ENCODE peak calls at places on chromosomes 1 and 21, in ten cellular contexts. One of them, this sample, is unnamed.

GRCh38 chr1:169924063-169924462 is 30.4 kb upstream of the SCYL3 start:
- DNase-seq in HuH-7.5: no peak
- DNase-seq in endothelial cell: no peak
- DNase-seq in stimulated activated CD4-positive, alpha-beta T cell treated with anti-CD3 and anti-CD28 coated beads, TNF-alpha, amount 100 ng/mL, for 1 hour: no peak
- DNase-seq in effector CD4-positive, alpha-beta T cell: no peak
- DNase-seq in stimulated activated CD8-positive, alpha-beta memory T cell treated with anti-CD3 and anti-CD28 coated beads, Interleukin-4, amount 100 ng/mL, for 24 hours: no peak
- DNase-seq in AG08395: no peak
- DNase-seq in NAMALWA: no peak
- DNase-seq in neural crest cell: no peak
- DNase-seq in activated CD4-positive, alpha-beta T cell treated with anti-CD3 and anti-CD28 coated beads, Interleukin-2, amount 50 U/mL, for 1 hour: no peak
- DNase-seq in this sample: no peak

GRCh38 chr1:207024202-207025143 is 8.1 kb downstream of the C1orf116 start:
- DNase-seq in HuH-7.5: no peak
- DNase-seq in endothelial cell: no peak
- DNase-seq in stimulated activated CD4-positive, alpha-beta T cell treated with anti-CD3 and anti-CD28 coated beads, TNF-alpha, amount 100 ng/mL, for 1 hour: no peak
- DNase-seq in effector CD4-positive, alpha-beta T cell: no peak
- DNase-seq in stimulated activated CD8-positive, alpha-beta memory T cell treated with anti-CD3 and anti-CD28 coated beads, Interleukin-4, amount 100 ng/mL, for 24 hours: no peak
- DNase-seq in AG08395: no peak
- DNase-seq in NAMALWA: no peak
- DNase-seq in neural crest cell: no peak
- DNase-seq in activated CD4-positive, alpha-beta T cell treated with anti-CD3 and anti-CD28 coated beads, Interleukin-2, amount 50 U/mL, for 1 hour: no peak
- DNase-seq in this sample: no peak

GRCh38 chr1:151372411-151372934 is at the start of gene SELENBP1:
- DNase-seq in HuH-7.5: peak; percentile 70
- DNase-seq in endothelial cell: peak; percentile 37
- DNase-seq in stimulated activated CD4-positive, alpha-beta T cell treated with anti-CD3 and anti-CD28 coated beads, TNF-alpha, amount 100 ng/mL, for 1 hour: no peak
- DNase-seq in effector CD4-positive, alpha-beta T cell: no peak
- DNase-seq in stimulated activated CD8-positive, alpha-beta memory T cell treated with anti-CD3 and anti-CD28 coated beads, Interleukin-4, amount 100 ng/mL, for 24 hours: no peak
- DNase-seq in AG08395: peak; percentile 80
- DNase-seq in NAMALWA: no peak
- DNase-seq in neural crest cell: peak; percentile 54
- DNase-seq in activated CD4-positive, alpha-beta T cell treated with anti-CD3 and anti-CD28 coated beads, Interleukin-2, amount 50 U/mL, for 1 hour: no peak
- DNase-seq in this sample: peak; percentile 70

GRCh38 chr1:185170291-185170848 is 13.4 kb downstream of the SWT1 start:
- DNase-seq in HuH-7.5: peak; percentile 34
- DNase-seq in endothelial cell: peak; percentile 49
- DNase-seq in stimulated activated CD4-positive, alpha-beta T cell treated with anti-CD3 and anti-CD28 coated beads, TNF-alpha, amount 100 ng/mL, for 1 hour: peak; percentile 1
- DNase-seq in effector CD4-positive, alpha-beta T cell: peak; percentile 15
- DNase-seq in stimulated activated CD8-positive, alpha-beta memory T cell treated with anti-CD3 and anti-CD28 coated beads, Interleukin-4, amount 100 ng/mL, for 24 hours: no peak
- DNase-seq in AG08395: peak; percentile 65
- DNase-seq in NAMALWA: peak; percentile 91
- DNase-seq in neural crest cell: peak; percentile 43
- DNase-seq in activated CD4-positive, alpha-beta T cell treated with anti-CD3 and anti-CD28 coated beads, Interleukin-2, amount 50 U/mL, for 1 hour: peak; percentile 15
- DNase-seq in this sample: peak; percentile 21

GRCh38 chr1:59596432-59596831 is 218.3 kb upstream of the HOOK1 start:
- DNase-seq in HuH-7.5: no peak
- DNase-seq in endothelial cell: no peak
- DNase-seq in stimulated activated CD4-positive, alpha-beta T cell treated with anti-CD3 and anti-CD28 coated beads, TNF-alpha, amount 100 ng/mL, for 1 hour: no peak
- DNase-seq in effector CD4-positive, alpha-beta T cell: no peak
- DNase-seq in stimulated activated CD8-positive, alpha-beta memory T cell treated with anti-CD3 and anti-CD28 coated beads, Interleukin-4, amount 100 ng/mL, for 24 hours: no peak
- DNase-seq in AG08395: peak; percentile 56
- DNase-seq in NAMALWA: no peak
- DNase-seq in neural crest cell: no peak
- DNase-seq in activated CD4-positive, alpha-beta T cell treated with anti-CD3 and anti-CD28 coated beads, Interleukin-2, amount 50 U/mL, for 1 hour: no peak
- DNase-seq in this sample: no peak

GRCh38 chr1:43137445-43138052 is 34.5 kb downstream of the EBNA1BP2 start:
- DNase-seq in HuH-7.5: no peak
- DNase-seq in endothelial cell: no peak
- DNase-seq in stimulated activated CD4-positive, alpha-beta T cell treated with anti-CD3 and anti-CD28 coated beads, TNF-alpha, amount 100 ng/mL, for 1 hour: no peak
- DNase-seq in effector CD4-positive, alpha-beta T cell: no peak
- DNase-seq in stimulated activated CD8-positive, alpha-beta memory T cell treated with anti-CD3 and anti-CD28 coated beads, Interleukin-4, amount 100 ng/mL, for 24 hours: no peak
- DNase-seq in AG08395: no peak
- DNase-seq in NAMALWA: no peak
- DNase-seq in neural crest cell: no peak
- DNase-seq in activated CD4-positive, alpha-beta T cell treated with anti-CD3 and anti-CD28 coated beads, Interleukin-2, amount 50 U/mL, for 1 hour: no peak
- DNase-seq in this sample: no peak

GRCh38 chr1:153679337-153680119 is 1.0 kb downstream of the NPR1 start:
- DNase-seq in HuH-7.5: no peak
- DNase-seq in endothelial cell: peak; percentile 43
- DNase-seq in stimulated activated CD4-positive, alpha-beta T cell treated with anti-CD3 and anti-CD28 coated beads, TNF-alpha, amount 100 ng/mL, for 1 hour: no peak
- DNase-seq in effector CD4-positive, alpha-beta T cell: no peak
- DNase-seq in stimulated activated CD8-positive, alpha-beta memory T cell treated with anti-CD3 and anti-CD28 coated beads, Interleukin-4, amount 100 ng/mL, for 24 hours: no peak
- DNase-seq in AG08395: no peak
- DNase-seq in NAMALWA: no peak
- DNase-seq in neural crest cell: peak; percentile 23
- DNase-seq in activated CD4-positive, alpha-beta T cell treated with anti-CD3 and anti-CD28 coated beads, Interleukin-2, amount 50 U/mL, for 1 hour: peak; percentile 20
- DNase-seq in this sample: no peak

GRCh38 chr21:34615487-34615814 is 538 bp upstream of the RCAN1 start:
- DNase-seq in HuH-7.5: no peak
- DNase-seq in endothelial cell: no peak
- DNase-seq in stimulated activated CD4-positive, alpha-beta T cell treated with anti-CD3 and anti-CD28 coated beads, TNF-alpha, amount 100 ng/mL, for 1 hour: no peak
- DNase-seq in effector CD4-positive, alpha-beta T cell: no peak
- DNase-seq in stimulated activated CD8-positive, alpha-beta memory T cell treated with anti-CD3 and anti-CD28 coated beads, Interleukin-4, amount 100 ng/mL, for 24 hours: no peak
- DNase-seq in AG08395: no peak
- DNase-seq in NAMALWA: no peak
- DNase-seq in neural crest cell: no peak
- DNase-seq in activated CD4-positive, alpha-beta T cell treated with anti-CD3 and anti-CD28 coated beads, Interleukin-2, amount 50 U/mL, for 1 hour: no peak
- DNase-seq in this sample: no peak

GRCh38 chr1:244757091-244757939 is 78.1 kb upstream of the COX20 start:
- DNase-seq in HuH-7.5: no peak
- DNase-seq in endothelial cell: no peak
- DNase-seq in stimulated activated CD4-positive, alpha-beta T cell treated with anti-CD3 and anti-CD28 coated beads, TNF-alpha, amount 100 ng/mL, for 1 hour: no peak
- DNase-seq in effector CD4-positive, alpha-beta T cell: no peak
- DNase-seq in stimulated activated CD8-positive, alpha-beta memory T cell treated with anti-CD3 and anti-CD28 coated beads, Interleukin-4, amount 100 ng/mL, for 24 hours: no peak
- DNase-seq in AG08395: peak; percentile 54
- DNase-seq in NAMALWA: no peak
- DNase-seq in neural crest cell: no peak
- DNase-seq in activated CD4-positive, alpha-beta T cell treated with anti-CD3 and anti-CD28 coated beads, Interleukin-2, amount 50 U/mL, for 1 hour: no peak
- DNase-seq in this sample: no peak

GRCh38 chr1:63779338-63779819 is 5.6 kb downstream of the ROR1 start:
- DNase-seq in HuH-7.5: no peak
- DNase-seq in endothelial cell: no peak
- DNase-seq in stimulated activated CD4-positive, alpha-beta T cell treated with anti-CD3 and anti-CD28 coated beads, TNF-alpha, amount 100 ng/mL, for 1 hour: no peak
- DNase-seq in effector CD4-positive, alpha-beta T cell: no peak
- DNase-seq in stimulated activated CD8-positive, alpha-beta memory T cell treated with anti-CD3 and anti-CD28 coated beads, Interleukin-4, amount 100 ng/mL, for 24 hours: no peak
- DNase-seq in AG08395: peak; percentile 15
- DNase-seq in NAMALWA: no peak
- DNase-seq in neural crest cell: no peak
- DNase-seq in activated CD4-positive, alpha-beta T cell treated with anti-CD3 and anti-CD28 coated beads, Interleukin-2, amount 50 U/mL, for 1 hour: no peak
- DNase-seq in this sample: no peak

GRCh38 chr1:167999930-168000329 is 63.1 kb upstream of the MPC2 start:
- DNase-seq in HuH-7.5: no peak
- DNase-seq in endothelial cell: no peak
- DNase-seq in stimulated activated CD4-positive, alpha-beta T cell treated with anti-CD3 and anti-CD28 coated beads, TNF-alpha, amount 100 ng/mL, for 1 hour: no peak
- DNase-seq in effector CD4-positive, alpha-beta T cell: no peak
- DNase-seq in stimulated activated CD8-positive, alpha-beta memory T cell treated with anti-CD3 and anti-CD28 coated beads, Interleukin-4, amount 100 ng/mL, for 24 hours: no peak
- DNase-seq in AG08395: no peak
- DNase-seq in NAMALWA: no peak
- DNase-seq in neural crest cell: no peak
- DNase-seq in activated CD4-positive, alpha-beta T cell treated with anti-CD3 and anti-CD28 coated beads, Interleukin-2, amount 50 U/mL, for 1 hour: no peak
- DNase-seq in this sample: no peak

GRCh38 chr21:42062543-42063022 is 8.5 kb upstream of the UMODL1 start:
- DNase-seq in HuH-7.5: no peak
- DNase-seq in endothelial cell: no peak
- DNase-seq in stimulated activated CD4-positive, alpha-beta T cell treated with anti-CD3 and anti-CD28 coated beads, TNF-alpha, amount 100 ng/mL, for 1 hour: peak; percentile 80
- DNase-seq in effector CD4-positive, alpha-beta T cell: peak; percentile 90
- DNase-seq in stimulated activated CD8-positive, alpha-beta memory T cell treated with anti-CD3 and anti-CD28 coated beads, Interleukin-4, amount 100 ng/mL, for 24 hours: peak; percentile 50
- DNase-seq in AG08395: no peak
- DNase-seq in NAMALWA: peak; percentile 95
- DNase-seq in neural crest cell: no peak
- DNase-seq in activated CD4-positive, alpha-beta T cell treated with anti-CD3 and anti-CD28 coated beads, Interleukin-2, amount 50 U/mL, for 1 hour: peak; percentile 89
- DNase-seq in this sample: no peak

GRCh38 chr1:228190182-228190581 is 17.7 kb upstream of the OBSCN start:
- DNase-seq in HuH-7.5: no peak
- DNase-seq in endothelial cell: no peak
- DNase-seq in stimulated activated CD4-positive, alpha-beta T cell treated with anti-CD3 and anti-CD28 coated beads, TNF-alpha, amount 100 ng/mL, for 1 hour: no peak
- DNase-seq in effector CD4-positive, alpha-beta T cell: no peak
- DNase-seq in stimulated activated CD8-positive, alpha-beta memory T cell treated with anti-CD3 and anti-CD28 coated beads, Interleukin-4, amount 100 ng/mL, for 24 hours: no peak
- DNase-seq in AG08395: no peak
- DNase-seq in NAMALWA: no peak
- DNase-seq in neural crest cell: no peak
- DNase-seq in activated CD4-positive, alpha-beta T cell treated with anti-CD3 and anti-CD28 coated beads, Interleukin-2, amount 50 U/mL, for 1 hour: no peak
- DNase-seq in this sample: peak; percentile 34

GRCh38 chr1:224720216-224720615 is 104.1 kb downstream of the CNIH3 start:
- DNase-seq in HuH-7.5: no peak
- DNase-seq in endothelial cell: no peak
- DNase-seq in stimulated activated CD4-positive, alpha-beta T cell treated with anti-CD3 and anti-CD28 coated beads, TNF-alpha, amount 100 ng/mL, for 1 hour: no peak
- DNase-seq in effector CD4-positive, alpha-beta T cell: no peak
- DNase-seq in stimulated activated CD8-positive, alpha-beta memory T cell treated with anti-CD3 and anti-CD28 coated beads, Interleukin-4, amount 100 ng/mL, for 24 hours: no peak
- DNase-seq in AG08395: no peak
- DNase-seq in NAMALWA: no peak
- DNase-seq in neural crest cell: no peak
- DNase-seq in activated CD4-positive, alpha-beta T cell treated with anti-CD3 and anti-CD28 coated beads, Interleukin-2, amount 50 U/mL, for 1 hour: no peak
- DNase-seq in this sample: no peak

GRCh38 chr1:19412654-19413053 is 72.7 kb downstream of the CAPZB start:
- DNase-seq in HuH-7.5: no peak
- DNase-seq in endothelial cell: no peak
- DNase-seq in stimulated activated CD4-positive, alpha-beta T cell treated with anti-CD3 and anti-CD28 coated beads, TNF-alpha, amount 100 ng/mL, for 1 hour: no peak
- DNase-seq in effector CD4-positive, alpha-beta T cell: no peak
- DNase-seq in stimulated activated CD8-positive, alpha-beta memory T cell treated with anti-CD3 and anti-CD28 coated beads, Interleukin-4, amount 100 ng/mL, for 24 hours: no peak
- DNase-seq in AG08395: no peak
- DNase-seq in NAMALWA: no peak
- DNase-seq in neural crest cell: no peak
- DNase-seq in activated CD4-positive, alpha-beta T cell treated with anti-CD3 and anti-CD28 coated beads, Interleukin-2, amount 50 U/mL, for 1 hour: no peak
- DNase-seq in this sample: no peak

GRCh38 chr1:209155556-209155955 is 428.0 kb upstream of the CAMK1G start:
- DNase-seq in HuH-7.5: no peak
- DNase-seq in endothelial cell: no peak
- DNase-seq in stimulated activated CD4-positive, alpha-beta T cell treated with anti-CD3 and anti-CD28 coated beads, TNF-alpha, amount 100 ng/mL, for 1 hour: no peak
- DNase-seq in effector CD4-positive, alpha-beta T cell: no peak
- DNase-seq in stimulated activated CD8-positive, alpha-beta memory T cell treated with anti-CD3 and anti-CD28 coated beads, Interleukin-4, amount 100 ng/mL, for 24 hours: no peak
- DNase-seq in AG08395: no peak
- DNase-seq in NAMALWA: no peak
- DNase-seq in neural crest cell: no peak
- DNase-seq in activated CD4-positive, alpha-beta T cell treated with anti-CD3 and anti-CD28 coated beads, Interleukin-2, amount 50 U/mL, for 1 hour: no peak
- DNase-seq in this sample: no peak

GRCh38 chr1:15022069-15022468 is 131.5 kb upstream of the TMEM51 start:
- DNase-seq in HuH-7.5: no peak
- DNase-seq in endothelial cell: no peak
- DNase-seq in stimulated activated CD4-positive, alpha-beta T cell treated with anti-CD3 and anti-CD28 coated beads, TNF-alpha, amount 100 ng/mL, for 1 hour: no peak
- DNase-seq in effector CD4-positive, alpha-beta T cell: no peak
- DNase-seq in stimulated activated CD8-positive, alpha-beta memory T cell treated with anti-CD3 and anti-CD28 coated beads, Interleukin-4, amount 100 ng/mL, for 24 hours: no peak
- DNase-seq in AG08395: no peak
- DNase-seq in NAMALWA: no peak
- DNase-seq in neural crest cell: no peak
- DNase-seq in activated CD4-positive, alpha-beta T cell treated with anti-CD3 and anti-CD28 coated beads, Interleukin-2, amount 50 U/mL, for 1 hour: no peak
- DNase-seq in this sample: no peak

GRCh38 chr1:1212780-1213152 is 1.2 kb downstream of the TNFRSF4 start:
- DNase-seq in HuH-7.5: no peak
- DNase-seq in endothelial cell: no peak
- DNase-seq in stimulated activated CD4-positive, alpha-beta T cell treated with anti-CD3 and anti-CD28 coated beads, TNF-alpha, amount 100 ng/mL, for 1 hour: no peak
- DNase-seq in effector CD4-positive, alpha-beta T cell: peak; percentile 33
- DNase-seq in stimulated activated CD8-positive, alpha-beta memory T cell treated with anti-CD3 and anti-CD28 coated beads, Interleukin-4, amount 100 ng/mL, for 24 hours: peak; percentile 35
- DNase-seq in AG08395: no peak
- DNase-seq in NAMALWA: no peak
- DNase-seq in neural crest cell: no peak
- DNase-seq in activated CD4-positive, alpha-beta T cell treated with anti-CD3 and anti-CD28 coated beads, Interleukin-2, amount 50 U/mL, for 1 hour: peak; percentile 41
- DNase-seq in this sample: no peak

GRCh38 chr1:25137106-25137505 is 95.2 kb downstream of the SYF2 start:
- DNase-seq in HuH-7.5: no peak
- DNase-seq in endothelial cell: no peak
- DNase-seq in stimulated activated CD4-positive, alpha-beta T cell treated with anti-CD3 and anti-CD28 coated beads, TNF-alpha, amount 100 ng/mL, for 1 hour: no peak
- DNase-seq in effector CD4-positive, alpha-beta T cell: no peak
- DNase-seq in stimulated activated CD8-positive, alpha-beta memory T cell treated with anti-CD3 and anti-CD28 coated beads, Interleukin-4, amount 100 ng/mL, for 24 hours: no peak
- DNase-seq in AG08395: no peak
- DNase-seq in NAMALWA: no peak
- DNase-seq in neural crest cell: no peak
- DNase-seq in activated CD4-positive, alpha-beta T cell treated with anti-CD3 and anti-CD28 coated beads, Interleukin-2, amount 50 U/mL, for 1 hour: no peak
- DNase-seq in this sample: no peak

GRCh38 chr21:38306407-38306806 is 49.6 kb downstream of the KCNJ15 start:
- DNase-seq in HuH-7.5: no peak
- DNase-seq in endothelial cell: no peak
- DNase-seq in stimulated activated CD4-positive, alpha-beta T cell treated with anti-CD3 and anti-CD28 coated beads, TNF-alpha, amount 100 ng/mL, for 1 hour: no peak
- DNase-seq in effector CD4-positive, alpha-beta T cell: no peak
- DNase-seq in stimulated activated CD8-positive, alpha-beta memory T cell treated with anti-CD3 and anti-CD28 coated beads, Interleukin-4, amount 100 ng/mL, for 24 hours: no peak
- DNase-seq in AG08395: no peak
- DNase-seq in NAMALWA: peak; percentile 4
- DNase-seq in neural crest cell: no peak
- DNase-seq in activated CD4-positive, alpha-beta T cell treated with anti-CD3 and anti-CD28 coated beads, Interleukin-2, amount 50 U/mL, for 1 hour: no peak
- DNase-seq in this sample: no peak

GRCh38 chr1:56194911-56195310 is 384.5 kb downstream of the PLPP3 start:
- DNase-seq in HuH-7.5: no peak
- DNase-seq in endothelial cell: no peak
- DNase-seq in stimulated activated CD4-positive, alpha-beta T cell treated with anti-CD3 and anti-CD28 coated beads, TNF-alpha, amount 100 ng/mL, for 1 hour: no peak
- DNase-seq in effector CD4-positive, alpha-beta T cell: no peak
- DNase-seq in stimulated activated CD8-positive, alpha-beta memory T cell treated with anti-CD3 and anti-CD28 coated beads, Interleukin-4, amount 100 ng/mL, for 24 hours: no peak
- DNase-seq in AG08395: peak; percentile 48
- DNase-seq in NAMALWA: no peak
- DNase-seq in neural crest cell: no peak
- DNase-seq in activated CD4-positive, alpha-beta T cell treated with anti-CD3 and anti-CD28 coated beads, Interleukin-2, amount 50 U/mL, for 1 hour: no peak
- DNase-seq in this sample: no peak

GRCh38 chr1:39509360-39510009 is 18.0 kb downstream of the BMP8A start:
- DNase-seq in HuH-7.5: no peak
- DNase-seq in endothelial cell: no peak
- DNase-seq in stimulated activated CD4-positive, alpha-beta T cell treated with anti-CD3 and anti-CD28 coated beads, TNF-alpha, amount 100 ng/mL, for 1 hour: no peak
- DNase-seq in effector CD4-positive, alpha-beta T cell: no peak
- DNase-seq in stimulated activated CD8-positive, alpha-beta memory T cell treated with anti-CD3 and anti-CD28 coated beads, Interleukin-4, amount 100 ng/mL, for 24 hours: no peak
- DNase-seq in AG08395: no peak
- DNase-seq in NAMALWA: peak; percentile 42
- DNase-seq in neural crest cell: no peak
- DNase-seq in activated CD4-positive, alpha-beta T cell treated with anti-CD3 and anti-CD28 coated beads, Interleukin-2, amount 50 U/mL, for 1 hour: no peak
- DNase-seq in this sample: no peak

GRCh38 chr1:211920141-211920572 is 89.6 kb upstream of the LPGAT1 start:
- DNase-seq in HuH-7.5: no peak
- DNase-seq in endothelial cell: no peak
- DNase-seq in stimulated activated CD4-positive, alpha-beta T cell treated with anti-CD3 and anti-CD28 coated beads, TNF-alpha, amount 100 ng/mL, for 1 hour: no peak
- DNase-seq in effector CD4-positive, alpha-beta T cell: no peak
- DNase-seq in stimulated activated CD8-positive, alpha-beta memory T cell treated with anti-CD3 and anti-CD28 coated beads, Interleukin-4, amount 100 ng/mL, for 24 hours: no peak
- DNase-seq in AG08395: peak; percentile 7
- DNase-seq in NAMALWA: no peak
- DNase-seq in neural crest cell: no peak
- DNase-seq in activated CD4-positive, alpha-beta T cell treated with anti-CD3 and anti-CD28 coated beads, Interleukin-2, amount 50 U/mL, for 1 hour: no peak
- DNase-seq in this sample: no peak

GRCh38 chr21:17925000-17925610 is 105.9 kb upstream of the C21orf91 start:
- DNase-seq in HuH-7.5: peak; percentile 20
- DNase-seq in endothelial cell: peak; percentile 61
- DNase-seq in stimulated activated CD4-positive, alpha-beta T cell treated with anti-CD3 and anti-CD28 coated beads, TNF-alpha, amount 100 ng/mL, for 1 hour: no peak
- DNase-seq in effector CD4-positive, alpha-beta T cell: peak; percentile 50
- DNase-seq in stimulated activated CD8-positive, alpha-beta memory T cell treated with anti-CD3 and anti-CD28 coated beads, Interleukin-4, amount 100 ng/mL, for 24 hours: no peak
- DNase-seq in AG08395: peak; percentile 66
- DNase-seq in NAMALWA: peak; percentile 81
- DNase-seq in neural crest cell: peak; percentile 49
- DNase-seq in activated CD4-positive, alpha-beta T cell treated with anti-CD3 and anti-CD28 coated beads, Interleukin-2, amount 50 U/mL, for 1 hour: peak; percentile 34
- DNase-seq in this sample: peak; percentile 85

GRCh38 chr1:21217812-21218596 is 41.3 kb upstream of the EIF4G3 start:
- DNase-seq in HuH-7.5: peak; percentile 42
- DNase-seq in endothelial cell: peak; percentile 80
- DNase-seq in stimulated activated CD4-positive, alpha-beta T cell treated with anti-CD3 and anti-CD28 coated beads, TNF-alpha, amount 100 ng/mL, for 1 hour: no peak
- DNase-seq in effector CD4-positive, alpha-beta T cell: peak; percentile 15
- DNase-seq in stimulated activated CD8-positive, alpha-beta memory T cell treated with anti-CD3 and anti-CD28 coated beads, Interleukin-4, amount 100 ng/mL, for 24 hours: peak; percentile 17
- DNase-seq in AG08395: peak; percentile 46
- DNase-seq in NAMALWA: peak; percentile 64
- DNase-seq in neural crest cell: peak; percentile 62
- DNase-seq in activated CD4-positive, alpha-beta T cell treated with anti-CD3 and anti-CD28 coated beads, Interleukin-2, amount 50 U/mL, for 1 hour: peak; percentile 32
- DNase-seq in this sample: no peak

GRCh38 chr1:91622586-91622985 is 121.9 kb downstream of the CDC7 start:
- DNase-seq in HuH-7.5: no peak
- DNase-seq in endothelial cell: no peak
- DNase-seq in stimulated activated CD4-positive, alpha-beta T cell treated with anti-CD3 and anti-CD28 coated beads, TNF-alpha, amount 100 ng/mL, for 1 hour: no peak
- DNase-seq in effector CD4-positive, alpha-beta T cell: no peak
- DNase-seq in stimulated activated CD8-positive, alpha-beta memory T cell treated with anti-CD3 and anti-CD28 coated beads, Interleukin-4, amount 100 ng/mL, for 24 hours: no peak
- DNase-seq in AG08395: no peak
- DNase-seq in NAMALWA: no peak
- DNase-seq in neural crest cell: no peak
- DNase-seq in activated CD4-positive, alpha-beta T cell treated with anti-CD3 and anti-CD28 coated beads, Interleukin-2, amount 50 U/mL, for 1 hour: no peak
- DNase-seq in this sample: peak; percentile 95

GRCh38 chr1:155910621-155911121 is 478 bp downstream of the RIT1 start:
- DNase-seq in HuH-7.5: no peak
- DNase-seq in endothelial cell: peak; percentile 6
- DNase-seq in stimulated activated CD4-positive, alpha-beta T cell treated with anti-CD3 and anti-CD28 coated beads, TNF-alpha, amount 100 ng/mL, for 1 hour: no peak
- DNase-seq in effector CD4-positive, alpha-beta T cell: no peak
- DNase-seq in stimulated activated CD8-positive, alpha-beta memory T cell treated with anti-CD3 and anti-CD28 coated beads, Interleukin-4, amount 100 ng/mL, for 24 hours: no peak
- DNase-seq in AG08395: peak; percentile 17
- DNase-seq in NAMALWA: peak; percentile 49
- DNase-seq in neural crest cell: peak; percentile 8
- DNase-seq in activated CD4-positive, alpha-beta T cell treated with anti-CD3 and anti-CD28 coated beads, Interleukin-2, amount 50 U/mL, for 1 hour: no peak
- DNase-seq in this sample: peak; percentile 68